ENCODE peak calls at places on chromosomes 1 and 21, in seven cellular contexts. I, P, G, Y, M, A and R are unnamed samples.

GRCh38 chr21:42918291-42918690 is 7.1 kb downstream of the ERVH48-1 start:
- DNase-seq in I (no peak), P (no peak), G (no peak), Y (no peak), M (no peak), A (no peak), R (no peak)

GRCh38 chr1:219333626-219334025 is 159.9 kb downstream of the LYPLAL1 start:
- DNase-seq in I (no peak), P (no peak), G (no peak), Y (no peak), M (no peak), A (no peak), R (no peak)

GRCh38 chr21:37582613-37583012 is 216.0 kb downstream of the DYRK1A start:
- DNase-seq in I (no peak), P (peak), G (peak), Y (peak), M (peak), A (no peak), R (no peak)

GRCh38 chr1:77533660-77534295 is 148.7 kb downstream of the ZZZ3 start:
- DNase-seq in I (peak), P (peak), G (peak), Y (peak), M (peak), A (peak), R (no peak)

GRCh38 chr1:23169727-23170335 is 1.2 kb upstream of the LUZP1 start:
- DNase-seq in I (peak), P (no peak), G (peak), Y (peak), M (peak), A (peak), R (no peak)

GRCh38 chr21:16891821-16892220 is 621.0 kb upstream of the CXADR start:
- DNase-seq in I (no peak), P (no peak), G (no peak), Y (peak), M (no peak), A (no peak), R (no peak)

GRCh38 chr21:43370091-43370658 is 56.8 kb downstream of the SIK1 start:
- DNase-seq in I (no peak), P (no peak), G (no peak), Y (peak), M (peak), A (no peak), R (no peak)

GRCh38 chr1:30816211-30817082 is 58.9 kb upstream of the LAPTM5 start:
- DNase-seq in I (peak), P (no peak), G (peak), Y (peak), M (peak), A (no peak), R (no peak)

GRCh38 chr1:5840551-5840914 is 151.7 kb downstream of the NPHP4 start:
- DNase-seq in I (no peak), P (no peak), G (no peak), Y (no peak), M (no peak), A (no peak), R (no peak)

GRCh38 chr1:201511925-201512539 is 5.1 kb upstream of the CSRP1 start:
- DNase-seq in I (peak), P (no peak), G (peak), Y (no peak), M (no peak), A (no peak), R (peak)

GRCh38 chr1:41483960-41484844 is at the start of gene EDN2:
- DNase-seq in I (no peak), P (peak), G (no peak), Y (no peak), M (peak), A (no peak), R (peak)